ENCODE peak calls at places on chromosome 4, in eight cellular contexts. One of them, this sample, is unnamed.

GRCh38 chr4:163558539-163559044 is 64.1 kb downstream of the TMA16 start:
- DNase-seq in astrocyte of the spinal cord: no peak
- DNase-seq in mammary epithelial cell: peak
- DNase-seq in right atrium auricular region: no peak
- DNase-seq in osteoblast: no peak
- DNase-seq in AG09309: no peak
- DNase-seq in fibroblast of pulmonary artery: no peak
- DNase-seq in CD8-positive, alpha-beta T cell: peak
- DNase-seq in this sample: peak

GRCh38 chr4:52643846-52644245 is 15.3 kb downstream of the USP46 start:
- DNase-seq in mammary epithelial cell: peak
- DNase-seq in right atrium auricular region: peak
- DNase-seq in AG09309: no peak
- DNase-seq in astrocyte of the spinal cord: peak
- DNase-seq in fibroblast of pulmonary artery: peak
- DNase-seq in CD8-positive, alpha-beta T cell: no peak
- DNase-seq in osteoblast: no peak
- DNase-seq in this sample: peak

GRCh38 chr4:152460488-152460887 is 75.4 kb downstream of the FBXW7 start:
- DNase-seq in AG09309: peak
- DNase-seq in right atrium auricular region: no peak
- DNase-seq in astrocyte of the spinal cord: peak
- DNase-seq in osteoblast: peak
- DNase-seq in fibroblast of pulmonary artery: peak
- DNase-seq in CD8-positive, alpha-beta T cell: no peak
- DNase-seq in mammary epithelial cell: peak
- DNase-seq in this sample: peak

GRCh38 chr4:93830090-93830818 is 1.7 kb downstream of the ATOH1 start:
- DNase-seq in CD8-positive, alpha-beta T cell: no peak
- DNase-seq in AG09309: no peak
- DNase-seq in fibroblast of pulmonary artery: no peak
- DNase-seq in osteoblast: no peak
- DNase-seq in mammary epithelial cell: no peak
- DNase-seq in right atrium auricular region: no peak
- DNase-seq in astrocyte of the spinal cord: no peak
- DNase-seq in this sample: no peak

GRCh38 chr4:3036131-3036952 is 38.0 kb downstream of the HTT-AS start:
- DNase-seq in osteoblast: peak
- DNase-seq in astrocyte of the spinal cord: no peak
- DNase-seq in CD8-positive, alpha-beta T cell: no peak
- DNase-seq in mammary epithelial cell: no peak
- DNase-seq in fibroblast of pulmonary artery: no peak
- DNase-seq in AG09309: no peak
- DNase-seq in right atrium auricular region: no peak
- DNase-seq in this sample: no peak

GRCh38 chr4:159398236-159398638 is 295.4 kb downstream of the RAPGEF2 start:
- DNase-seq in AG09309: no peak
- DNase-seq in astrocyte of the spinal cord: peak
- DNase-seq in fibroblast of pulmonary artery: peak
- DNase-seq in CD8-positive, alpha-beta T cell: no peak
- DNase-seq in mammary epithelial cell: no peak
- DNase-seq in right atrium auricular region: no peak
- DNase-seq in osteoblast: no peak
- DNase-seq in this sample: peak

GRCh38 chr4:117783716-117784115 is 250.6 kb upstream of the NDST3 start:
- DNase-seq in osteoblast: no peak
- DNase-seq in CD8-positive, alpha-beta T cell: no peak
- DNase-seq in AG09309: no peak
- DNase-seq in astrocyte of the spinal cord: peak
- DNase-seq in right atrium auricular region: no peak
- DNase-seq in mammary epithelial cell: peak
- DNase-seq in fibroblast of pulmonary artery: no peak
- DNase-seq in this sample: no peak

GRCh38 chr4:153111426-153112070 is 92.7 kb upstream of the TRIM2 start:
- DNase-seq in right atrium auricular region: peak
- DNase-seq in CD8-positive, alpha-beta T cell: peak
- DNase-seq in mammary epithelial cell: no peak
- DNase-seq in AG09309: no peak
- DNase-seq in fibroblast of pulmonary artery: no peak
- DNase-seq in osteoblast: no peak
- DNase-seq in astrocyte of the spinal cord: no peak
- DNase-seq in this sample: no peak

GRCh38 chr4:87521757-87522374 is 7.3 kb downstream of the SPARCL1 start:
- DNase-seq in CD8-positive, alpha-beta T cell: no peak
- DNase-seq in astrocyte of the spinal cord: peak
- DNase-seq in fibroblast of pulmonary artery: peak
- DNase-seq in mammary epithelial cell: peak
- DNase-seq in osteoblast: peak
- DNase-seq in AG09309: no peak
- DNase-seq in right atrium auricular region: no peak
- DNase-seq in this sample: peak

GRCh38 chr4:186724048-186724860 is 598 bp upstream of the FAT1 start:
- DNase-seq in right atrium auricular region: peak
- DNase-seq in astrocyte of the spinal cord: peak
- DNase-seq in mammary epithelial cell: peak
- DNase-seq in osteoblast: peak
- DNase-seq in AG09309: no peak
- DNase-seq in fibroblast of pulmonary artery: peak
- DNase-seq in CD8-positive, alpha-beta T cell: no peak
- DNase-seq in this sample: peak

GRCh38 chr4:16641971-16642370 is 256.5 kb downstream of the LDB2 start:
- DNase-seq in osteoblast: peak
- DNase-seq in fibroblast of pulmonary artery: peak
- DNase-seq in AG09309: peak
- DNase-seq in astrocyte of the spinal cord: no peak
- DNase-seq in right atrium auricular region: no peak
- DNase-seq in CD8-positive, alpha-beta T cell: no peak
- DNase-seq in mammary epithelial cell: no peak
- DNase-seq in this sample: no peak

GRCh38 chr4:113468165-113469022 is 293.1 kb downstream of the CAMK2D start:
- DNase-seq in osteoblast: peak
- DNase-seq in right atrium auricular region: peak
- DNase-seq in AG09309: peak
- DNase-seq in fibroblast of pulmonary artery: peak
- DNase-seq in CD8-positive, alpha-beta T cell: no peak
- DNase-seq in mammary epithelial cell: peak
- DNase-seq in astrocyte of the spinal cord: peak
- DNase-seq in this sample: peak

GRCh38 chr4:4614925-4615678 is 73.3 kb upstream of the STX18 start:
- DNase-seq in mammary epithelial cell: no peak
- DNase-seq in osteoblast: no peak
- DNase-seq in fibroblast of pulmonary artery: no peak
- DNase-seq in AG09309: no peak
- DNase-seq in right atrium auricular region: no peak
- DNase-seq in CD8-positive, alpha-beta T cell: no peak
- DNase-seq in astrocyte of the spinal cord: peak
- DNase-seq in this sample: peak

GRCh38 chr4:152605641-152606304 is 69.9 kb upstream of the FBXW7 start:
- DNase-seq in mammary epithelial cell: no peak
- DNase-seq in fibroblast of pulmonary artery: peak
- DNase-seq in AG09309: no peak
- DNase-seq in right atrium auricular region: no peak
- DNase-seq in osteoblast: peak
- DNase-seq in CD8-positive, alpha-beta T cell: no peak
- DNase-seq in astrocyte of the spinal cord: peak
- DNase-seq in this sample: peak

GRCh38 chr4:28287837-28288236 is 1427.2 kb downstream of the STIM2 start:
- DNase-seq in mammary epithelial cell: peak
- DNase-seq in osteoblast: peak
- DNase-seq in fibroblast of pulmonary artery: peak
- DNase-seq in AG09309: peak
- DNase-seq in CD8-positive, alpha-beta T cell: no peak
- DNase-seq in astrocyte of the spinal cord: peak
- DNase-seq in right atrium auricular region: no peak
- DNase-seq in this sample: peak

GRCh38 chr4:153576443-153576774 is 107.7 kb upstream of the TLR2 start:
- DNase-seq in mammary epithelial cell: no peak
- DNase-seq in right atrium auricular region: no peak
- DNase-seq in AG09309: no peak
- DNase-seq in astrocyte of the spinal cord: no peak
- DNase-seq in osteoblast: no peak
- DNase-seq in fibroblast of pulmonary artery: no peak
- DNase-seq in CD8-positive, alpha-beta T cell: no peak
- DNase-seq in this sample: no peak

GRCh38 chr4:152590179-152591031 is 54.5 kb upstream of the FBXW7 start:
- DNase-seq in mammary epithelial cell: peak
- DNase-seq in astrocyte of the spinal cord: peak
- DNase-seq in CD8-positive, alpha-beta T cell: no peak
- DNase-seq in AG09309: peak
- DNase-seq in right atrium auricular region: no peak
- DNase-seq in fibroblast of pulmonary artery: peak
- DNase-seq in osteoblast: peak
- DNase-seq in this sample: peak

GRCh38 chr4:56995525-56995924 is 16.8 kb downstream of the POLR2B start:
- DNase-seq in AG09309: peak
- DNase-seq in right atrium auricular region: peak
- DNase-seq in fibroblast of pulmonary artery: peak
- DNase-seq in CD8-positive, alpha-beta T cell: no peak
- DNase-seq in astrocyte of the spinal cord: peak
- DNase-seq in osteoblast: peak
- DNase-seq in mammary epithelial cell: no peak
- DNase-seq in this sample: peak

GRCh38 chr4:185265942-185266341 is 56.5 kb downstream of the SNX25 start:
- DNase-seq in mammary epithelial cell: peak
- DNase-seq in CD8-positive, alpha-beta T cell: no peak
- DNase-seq in fibroblast of pulmonary artery: no peak
- DNase-seq in astrocyte of the spinal cord: peak
- DNase-seq in AG09309: no peak
- DNase-seq in right atrium auricular region: no peak
- DNase-seq in osteoblast: no peak
- DNase-seq in this sample: peak

GRCh38 chr4:153785830-153786721 is 2.8 kb downstream of the SFRP2 start:
- DNase-seq in osteoblast: peak
- DNase-seq in mammary epithelial cell: no peak
- DNase-seq in CD8-positive, alpha-beta T cell: no peak
- DNase-seq in astrocyte of the spinal cord: peak
- DNase-seq in right atrium auricular region: no peak
- DNase-seq in fibroblast of pulmonary artery: peak
- DNase-seq in AG09309: no peak
- DNase-seq in this sample: peak

GRCh38 chr4:8470451-8471024 is 30.0 kb downstream of the TRMT44 start:
- DNase-seq in right atrium auricular region: no peak
- DNase-seq in CD8-positive, alpha-beta T cell: no peak
- DNase-seq in astrocyte of the spinal cord: no peak
- DNase-seq in mammary epithelial cell: no peak
- DNase-seq in fibroblast of pulmonary artery: no peak
- DNase-seq in AG09309: no peak
- DNase-seq in osteoblast: peak
- DNase-seq in this sample: no peak

GRCh38 chr4:105472871-105473339 is 957 bp downstream of the PPA2 start:
- DNase-seq in mammary epithelial cell: no peak
- DNase-seq in CD8-positive, alpha-beta T cell: no peak
- DNase-seq in fibroblast of pulmonary artery: no peak
- DNase-seq in right atrium auricular region: no peak
- DNase-seq in osteoblast: peak
- DNase-seq in astrocyte of the spinal cord: no peak
- DNase-seq in AG09309: no peak
- DNase-seq in this sample: peak

GRCh38 chr4:106114284-106114683 is 201.7 kb downstream of the TBCK start:
- DNase-seq in CD8-positive, alpha-beta T cell: no peak
- DNase-seq in fibroblast of pulmonary artery: no peak
- DNase-seq in osteoblast: no peak
- DNase-seq in mammary epithelial cell: no peak
- DNase-seq in right atrium auricular region: no peak
- DNase-seq in astrocyte of the spinal cord: no peak
- DNase-seq in AG09309: no peak
- DNase-seq in this sample: no peak

GRCh38 chr4:100548209-100548579 is 30.4 kb upstream of the EMCN start:
- DNase-seq in mammary epithelial cell: no peak
- DNase-seq in osteoblast: no peak
- DNase-seq in CD8-positive, alpha-beta T cell: no peak
- DNase-seq in fibroblast of pulmonary artery: no peak
- DNase-seq in AG09309: no peak
- DNase-seq in astrocyte of the spinal cord: no peak
- DNase-seq in right atrium auricular region: no peak
- DNase-seq in this sample: no peak

DNA sequence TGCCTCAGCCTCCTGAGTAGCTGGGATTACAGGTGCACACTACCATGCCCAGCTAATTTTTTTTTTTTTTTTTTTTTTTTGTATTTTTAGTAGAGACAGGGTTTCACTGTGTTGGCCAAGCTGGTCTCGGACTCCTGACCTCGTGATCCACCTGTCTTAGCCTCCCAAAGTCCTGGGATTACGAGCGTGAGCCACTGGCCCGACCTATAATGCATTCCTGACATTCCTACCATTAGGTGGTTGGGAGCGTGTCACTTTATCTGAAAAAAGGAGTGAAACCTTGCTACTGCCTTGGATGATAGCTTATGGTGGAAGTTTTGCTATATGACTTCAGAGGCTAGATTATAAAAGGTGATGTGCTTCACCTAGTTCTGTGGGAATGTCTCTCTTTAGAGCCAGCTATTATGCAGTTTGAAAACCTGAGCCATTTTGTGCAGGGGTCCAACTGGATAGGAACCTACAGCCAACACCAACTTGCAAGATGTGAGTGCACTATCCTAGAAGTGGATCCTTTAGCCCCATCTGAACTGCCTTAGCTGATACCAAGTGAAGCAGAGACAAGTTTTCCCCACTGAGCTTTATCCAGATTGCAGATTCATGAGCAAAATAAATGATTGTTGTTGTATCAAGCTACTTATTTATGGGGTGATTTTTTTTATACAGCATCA is 29.9 kb upstream of the EMCN start:
- DNase-seq in mammary epithelial cell: no peak
- DNase-seq in fibroblast of pulmonary artery: no peak
- DNase-seq in right atrium auricular region: no peak
- DNase-seq in AG09309: no peak
- DNase-seq in CD8-positive, alpha-beta T cell: no peak
- DNase-seq in osteoblast: no peak
- DNase-seq in astrocyte of the spinal cord: no peak
- DNase-seq in this sample: no peak
- TF ChIP-seq CTCF in mammary epithelial cell: no peak
- TF ChIP-seq CTCF in fibroblast of pulmonary artery: no peak
- TF ChIP-seq CTCF in right atrium auricular region: no peak
- TF ChIP-seq CTCF in AG09309: no peak
- TF ChIP-seq CTCF in CD8-positive, alpha-beta T cell: no peak
- TF ChIP-seq CTCF in osteoblast: no peak
- TF ChIP-seq CTCF in astrocyte of the spinal cord: no peak
- TF ChIP-seq CTCF in this sample: no peak

GRCh38 chr4:169098054-169098896 is 88.2 kb upstream of the CBR4 start:
- DNase-seq in astrocyte of the spinal cord: peak
- DNase-seq in fibroblast of pulmonary artery: peak
- DNase-seq in osteoblast: peak
- DNase-seq in right atrium auricular region: no peak
- DNase-seq in AG09309: no peak
- DNase-seq in mammary epithelial cell: no peak
- DNase-seq in CD8-positive, alpha-beta T cell: no peak
- DNase-seq in this sample: no peak
- H3K4me3 ChIP-seq in astrocyte of the spinal cord: no peak
- H3K4me3 ChIP-seq in fibroblast of pulmonary artery: no peak
- H3K4me3 ChIP-seq in osteoblast: no peak
- H3K4me3 ChIP-seq in right atrium auricular region: no peak
- H3K4me3 ChIP-seq in AG09309: no peak
- H3K4me3 ChIP-seq in mammary epithelial cell: no peak
- H3K4me3 ChIP-seq in CD8-positive, alpha-beta T cell: no peak
- H3K4me3 ChIP-seq in this sample: no peak

GRCh38 chr4:135718019-135718418 is 1516.4 kb upstream of the PABPC4L start:
- DNase-seq in right atrium auricular region: no peak
- DNase-seq in CD8-positive, alpha-beta T cell: no peak
- DNase-seq in fibroblast of pulmonary artery: peak
- DNase-seq in mammary epithelial cell: no peak
- DNase-seq in AG09309: no peak
- DNase-seq in astrocyte of the spinal cord: peak
- DNase-seq in osteoblast: no peak
- DNase-seq in this sample: no peak
- TF ChIP-seq CTCF in right atrium auricular region: no peak
- TF ChIP-seq CTCF in CD8-positive, alpha-beta T cell: no peak
- TF ChIP-seq CTCF in fibroblast of pulmonary artery: peak
- TF ChIP-seq CTCF in mammary epithelial cell: peak
- TF ChIP-seq CTCF in AG09309: no peak
- TF ChIP-seq CTCF in astrocyte of the spinal cord: no peak
- TF ChIP-seq CTCF in osteoblast: no peak
- TF ChIP-seq CTCF in this sample: no peak

GRCh38 chr4:1400861-1401408 is 5.3 kb downstream of the NKX1-1 start:
- DNase-seq in AG09309: no peak
- DNase-seq in astrocyte of the spinal cord: no peak
- DNase-seq in osteoblast: peak
- DNase-seq in fibroblast of pulmonary artery: no peak
- DNase-seq in right atrium auricular region: no peak
- DNase-seq in mammary epithelial cell: no peak
- DNase-seq in CD8-positive, alpha-beta T cell: no peak
- DNase-seq in this sample: no peak
- H3K4me3 ChIP-seq in AG09309: no peak
- H3K4me3 ChIP-seq in astrocyte of the spinal cord: no peak
- H3K4me3 ChIP-seq in osteoblast: no peak
- H3K4me3 ChIP-seq in fibroblast of pulmonary artery: no peak
- H3K4me3 ChIP-seq in right atrium auricular region: no peak
- H3K4me3 ChIP-seq in mammary epithelial cell: no peak
- H3K4me3 ChIP-seq in CD8-positive, alpha-beta T cell: no peak
- H3K4me3 ChIP-seq in this sample: no peak